ENCODE peak calls at places on chromosomes 5 and 9, in nine cellular contexts. One of them, this sample, is unnamed.

GRCh38 chr9:92707530-92707929 is 37.6 kb upstream of the IPPK start:
- DNase-seq in brain microvascular endothelial cell: no peak
- DNase-seq in activated B cell treated with CpG ODN at 0.5 μM for 24 hours: no peak
- DNase-seq in psoas muscle: no peak
- DNase-seq in epithelial cell of esophagus: peak; percentile 29
- DNase-seq in A549: no peak
- DNase-seq in RWPE1: no peak
- DNase-seq in type B pancreatic cell: no peak
- DNase-seq in CD4-positive, alpha-beta T cell: no peak
- DNase-seq in this sample: no peak

GRCh38 chr5:168302785-168303184 is 11.3 kb downstream of the WWC1 start:
- DNase-seq in type B pancreatic cell: no peak
- DNase-seq in CD4-positive, alpha-beta T cell: no peak
- DNase-seq in psoas muscle: no peak
- DNase-seq in brain microvascular endothelial cell: no peak
- DNase-seq in RWPE1: no peak
- DNase-seq in epithelial cell of esophagus: peak; percentile 53
- DNase-seq in A549: no peak
- DNase-seq in activated B cell treated with CpG ODN at 0.5 μM for 24 hours: no peak
- DNase-seq in this sample: no peak

GRCh38 chr9:18379073-18379811 is 94.7 kb upstream of the ADAMTSL1 start:
- DNase-seq in type B pancreatic cell: no peak
- DNase-seq in epithelial cell of esophagus: peak; percentile 90
- DNase-seq in A549: no peak
- DNase-seq in activated B cell treated with CpG ODN at 0.5 μM for 24 hours: no peak
- DNase-seq in RWPE1: peak; percentile 57
- DNase-seq in brain microvascular endothelial cell: peak; percentile 77
- DNase-seq in CD4-positive, alpha-beta T cell: no peak
- DNase-seq in psoas muscle: no peak
- DNase-seq in this sample: no peak

GRCh38 chr5:57488308-57488955 is 5.8 kb upstream of the ACTBL2 start:
- DNase-seq in activated B cell treated with CpG ODN at 0.5 μM for 24 hours: no peak
- DNase-seq in A549: no peak
- DNase-seq in epithelial cell of esophagus: peak; percentile 21
- DNase-seq in type B pancreatic cell: no peak
- DNase-seq in psoas muscle: no peak
- DNase-seq in CD4-positive, alpha-beta T cell: no peak
- DNase-seq in brain microvascular endothelial cell: peak; percentile 80
- DNase-seq in RWPE1: no peak
- DNase-seq in this sample: no peak

GRCh38 chr5:172936441-172936840 is 22.8 kb upstream of the RPL26L1 start:
- DNase-seq in type B pancreatic cell: no peak
- DNase-seq in psoas muscle: no peak
- DNase-seq in brain microvascular endothelial cell: no peak
- DNase-seq in CD4-positive, alpha-beta T cell: no peak
- DNase-seq in activated B cell treated with CpG ODN at 0.5 μM for 24 hours: no peak
- DNase-seq in RWPE1: no peak
- DNase-seq in epithelial cell of esophagus: no peak
- DNase-seq in A549: no peak
- DNase-seq in this sample: no peak

GRCh38 chr9:129497064-129497836 is 123.7 kb downstream of the C9orf50 start:
- DNase-seq in CD4-positive, alpha-beta T cell: no peak
- DNase-seq in brain microvascular endothelial cell: no peak
- DNase-seq in A549: no peak
- DNase-seq in RWPE1: no peak
- DNase-seq in epithelial cell of esophagus: no peak
- DNase-seq in psoas muscle: peak; percentile 56
- DNase-seq in type B pancreatic cell: no peak
- DNase-seq in activated B cell treated with CpG ODN at 0.5 μM for 24 hours: no peak
- DNase-seq in this sample: no peak

GRCh38 chr9:87699835-87700234 is 26.1 kb upstream of the CTSL start:
- DNase-seq in CD4-positive, alpha-beta T cell: no peak
- DNase-seq in activated B cell treated with CpG ODN at 0.5 μM for 24 hours: no peak
- DNase-seq in brain microvascular endothelial cell: no peak
- DNase-seq in RWPE1: no peak
- DNase-seq in psoas muscle: no peak
- DNase-seq in type B pancreatic cell: no peak
- DNase-seq in epithelial cell of esophagus: peak; percentile 70
- DNase-seq in A549: no peak
- DNase-seq in this sample: no peak

GRCh38 chr9:130026583-130027427 is 16.2 kb downstream of the FNBP1 start:
- DNase-seq in epithelial cell of esophagus: no peak
- DNase-seq in activated B cell treated with CpG ODN at 0.5 μM for 24 hours: no peak
- DNase-seq in type B pancreatic cell: no peak
- DNase-seq in psoas muscle: no peak
- DNase-seq in RWPE1: no peak
- DNase-seq in A549: no peak
- DNase-seq in CD4-positive, alpha-beta T cell: no peak
- DNase-seq in brain microvascular endothelial cell: no peak
- DNase-seq in this sample: no peak

GRCh38 chr9:5652810-5653209 is 23.9 kb downstream of the RIC1 start:
- DNase-seq in brain microvascular endothelial cell: no peak
- DNase-seq in psoas muscle: no peak
- DNase-seq in epithelial cell of esophagus: no peak
- DNase-seq in CD4-positive, alpha-beta T cell: no peak
- DNase-seq in activated B cell treated with CpG ODN at 0.5 μM for 24 hours: no peak
- DNase-seq in A549: no peak
- DNase-seq in type B pancreatic cell: no peak
- DNase-seq in RWPE1: no peak
- DNase-seq in this sample: no peak

GRCh38 chr5:320524-321232 is 836 bp upstream of the AHRR start:
- DNase-seq in CD4-positive, alpha-beta T cell: no peak
- DNase-seq in RWPE1: no peak
- DNase-seq in psoas muscle: peak; percentile 50
- DNase-seq in brain microvascular endothelial cell: no peak
- DNase-seq in epithelial cell of esophagus: no peak
- DNase-seq in type B pancreatic cell: no peak
- DNase-seq in activated B cell treated with CpG ODN at 0.5 μM for 24 hours: no peak
- DNase-seq in A549: no peak
- DNase-seq in this sample: no peak
- TF ChIP-seq CTCF in CD4-positive, alpha-beta T cell: no peak
- TF ChIP-seq CTCF in RWPE1: no peak
- TF ChIP-seq CTCF in psoas muscle: no peak
- TF ChIP-seq CTCF in brain microvascular endothelial cell: no peak
- TF ChIP-seq CTCF in epithelial cell of esophagus: no peak
- TF ChIP-seq CTCF in type B pancreatic cell: no peak
- TF ChIP-seq CTCF in activated B cell treated with CpG ODN at 0.5 μM for 24 hours: no peak
- TF ChIP-seq CTCF in A549: no peak
- TF ChIP-seq CTCF in this sample: no peak

DNA sequence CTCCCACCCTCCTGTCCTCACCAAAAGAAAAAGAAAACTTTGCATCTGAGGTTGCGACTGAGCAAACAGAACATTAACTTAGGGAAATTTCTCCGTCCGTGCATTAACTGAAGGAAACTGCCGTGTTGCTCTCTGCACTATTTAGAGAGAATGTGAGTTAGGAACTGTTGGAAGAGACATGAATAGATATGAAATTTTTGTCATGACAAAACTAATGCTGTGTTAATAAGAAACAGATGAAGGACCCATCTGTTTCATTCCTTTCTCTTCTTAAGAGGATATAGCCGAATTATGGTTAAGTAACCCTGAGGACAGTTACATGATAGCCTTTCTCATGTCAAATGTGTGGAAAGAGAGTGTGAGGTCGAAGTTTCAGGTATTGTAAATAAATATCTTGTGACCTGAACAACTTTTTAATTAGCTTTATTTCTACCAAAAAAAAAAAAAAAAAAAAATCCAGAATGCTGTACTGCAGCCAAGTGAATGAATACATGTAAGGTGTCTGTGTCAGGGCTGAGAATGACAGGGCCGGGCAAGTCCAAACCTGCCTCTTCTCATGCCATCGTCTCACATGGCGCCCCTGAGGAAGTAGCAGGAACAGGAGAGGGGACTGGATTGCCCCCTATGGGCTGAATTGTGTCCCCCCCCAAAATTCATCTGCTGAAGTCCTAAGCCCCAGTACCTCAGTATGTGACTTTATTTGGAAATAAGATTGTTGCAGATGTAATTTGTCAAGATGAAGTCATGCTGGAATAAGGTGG is 35.6 kb upstream of the ANKRD33B start:
- DNase-seq in epithelial cell of esophagus: peak; percentile 89
- DNase-seq in psoas muscle: no peak
- DNase-seq in activated B cell treated with CpG ODN at 0.5 μM for 24 hours: no peak
- DNase-seq in type B pancreatic cell: no peak
- DNase-seq in brain microvascular endothelial cell: no peak
- DNase-seq in CD4-positive, alpha-beta T cell: no peak
- DNase-seq in RWPE1: peak; percentile 90
- DNase-seq in A549: no peak
- DNase-seq in this sample: no peak
- TF ChIP-seq CTCF in epithelial cell of esophagus: peak; percentile 20
- TF ChIP-seq CTCF in psoas muscle: no peak
- TF ChIP-seq CTCF in activated B cell treated with CpG ODN at 0.5 μM for 24 hours: no peak
- TF ChIP-seq CTCF in type B pancreatic cell: peak; percentile 15
- TF ChIP-seq CTCF in brain microvascular endothelial cell: peak; percentile 31
- TF ChIP-seq CTCF in CD4-positive, alpha-beta T cell: no peak
- TF ChIP-seq CTCF in RWPE1: no peak
- TF ChIP-seq CTCF in A549: no peak
- TF ChIP-seq CTCF in this sample: peak; percentile 13

GRCh38 chr5:110496276-110496675 is 230.2 kb downstream of the TMEM232 start:
- DNase-seq in A549: no peak
- DNase-seq in brain microvascular endothelial cell: no peak
- DNase-seq in type B pancreatic cell: no peak
- DNase-seq in activated B cell treated with CpG ODN at 0.5 μM for 24 hours: no peak
- DNase-seq in psoas muscle: no peak
- DNase-seq in RWPE1: no peak
- DNase-seq in epithelial cell of esophagus: no peak
- DNase-seq in CD4-positive, alpha-beta T cell: no peak
- DNase-seq in this sample: no peak
- TF ChIP-seq CTCF in A549: no peak
- TF ChIP-seq CTCF in brain microvascular endothelial cell: no peak
- TF ChIP-seq CTCF in type B pancreatic cell: no peak
- TF ChIP-seq CTCF in activated B cell treated with CpG ODN at 0.5 μM for 24 hours: no peak
- TF ChIP-seq CTCF in psoas muscle: no peak
- TF ChIP-seq CTCF in RWPE1: no peak
- TF ChIP-seq CTCF in epithelial cell of esophagus: no peak
- TF ChIP-seq CTCF in CD4-positive, alpha-beta T cell: no peak
- TF ChIP-seq CTCF in this sample: no peak

DNA sequence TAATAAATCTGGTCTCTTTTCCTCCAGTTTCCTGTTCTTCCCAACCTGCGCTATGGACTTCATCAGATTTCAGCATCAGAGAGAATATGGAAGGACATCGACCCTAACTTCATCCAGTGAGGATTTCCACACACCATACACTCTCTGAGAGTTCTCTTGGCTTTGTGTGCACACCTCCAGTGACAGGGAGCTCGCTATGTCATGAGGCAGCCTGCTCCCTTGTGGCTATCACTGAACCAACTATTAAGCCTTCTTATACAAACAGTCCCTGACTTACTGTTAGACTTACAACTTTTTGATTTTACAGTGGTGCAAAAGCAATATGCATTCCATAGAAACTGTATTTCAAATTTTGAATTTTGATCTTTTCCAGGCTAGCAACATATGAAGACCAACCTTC is 12.2 kb upstream of the B4GALT1 start:
- DNase-seq in epithelial cell of esophagus: no peak
- DNase-seq in activated B cell treated with CpG ODN at 0.5 μM for 24 hours: no peak
- DNase-seq in psoas muscle: no peak
- DNase-seq in type B pancreatic cell: no peak
- DNase-seq in CD4-positive, alpha-beta T cell: no peak
- DNase-seq in RWPE1: no peak
- DNase-seq in brain microvascular endothelial cell: no peak
- DNase-seq in A549: no peak
- DNase-seq in this sample: no peak
- TF ChIP-seq CTCF in epithelial cell of esophagus: no peak
- TF ChIP-seq CTCF in activated B cell treated with CpG ODN at 0.5 μM for 24 hours: no peak
- TF ChIP-seq CTCF in psoas muscle: no peak
- TF ChIP-seq CTCF in type B pancreatic cell: no peak
- TF ChIP-seq CTCF in CD4-positive, alpha-beta T cell: no peak
- TF ChIP-seq CTCF in RWPE1: no peak
- TF ChIP-seq CTCF in brain microvascular endothelial cell: no peak
- TF ChIP-seq CTCF in A549: no peak
- TF ChIP-seq CTCF in this sample: no peak

This sample was measured in progenitor cell of endocrine pancreas.